ENCODE peak calls at places on chromosomes 13 and 19, in six cellular contexts. E is psoas muscle, P is endodermal cell, B is cardiac muscle cell, N is brain microvascular endothelial cell, X is AG04449. V is an unnamed sample.

GRCh38 chr13:40189885-40190655 is 476.4 kb downstream of the FOXO1 start:
- DNase-seq in X (no peak), N (no peak), E (no peak), P (peak), B (peak), V (no peak)

GRCh38 chr13:28268800-28269223 is 130.5 kb downstream of the PAN3 start:
- DNase-seq in N (no peak), X (no peak), P (no peak), E (no peak), B (no peak), V (no peak)

GRCh38 chr19:45876161-45876410 is 9.9 kb downstream of the IRF2BP1 start:
- DNase-seq in X (no peak), B (peak), E (no peak), N (no peak), P (no peak), V (no peak)

GRCh38 chr13:35714096-35714495 is 237.6 kb upstream of the MAB21L1 start:
- DNase-seq in P (no peak), N (no peak), B (no peak), X (no peak), E (no peak), V (no peak)

GRCh38 chr13:30982911-30983310 is 50.5 kb downstream of the TEX26 start:
- DNase-seq in E (no peak), X (no peak), B (no peak), N (no peak), P (no peak), V (no peak)

GRCh38 chr19:13260883-13261653 is 110.9 kb downstream of the IER2 start:
- DNase-seq in X (peak), E (no peak), N (peak), P (no peak), B (peak), V (peak)

GRCh38 chr19:55454787-55455243 is 6.6 kb downstream of the ISOC2 start:
- DNase-seq in P (peak), X (no peak), B (peak), E (no peak), N (no peak), V (no peak)

GRCh38 chr19:49441210-49441959 is at the start of gene SLC17A7:
- DNase-seq in N (no peak), X (no peak), B (no peak), P (peak), E (peak), V (no peak)

GRCh38 chr13:64206430-64207225 is 2791.0 kb upstream of the PCDH20 start:
- DNase-seq in E (no peak), B (no peak), N (no peak), P (peak), X (no peak), V (no peak)

GRCh38 chr19:5844456-5845433 is 5.2 kb upstream of the FUT6 start:
- DNase-seq in X (no peak), P (no peak), E (no peak), N (no peak), B (no peak), V (no peak)

DNA sequence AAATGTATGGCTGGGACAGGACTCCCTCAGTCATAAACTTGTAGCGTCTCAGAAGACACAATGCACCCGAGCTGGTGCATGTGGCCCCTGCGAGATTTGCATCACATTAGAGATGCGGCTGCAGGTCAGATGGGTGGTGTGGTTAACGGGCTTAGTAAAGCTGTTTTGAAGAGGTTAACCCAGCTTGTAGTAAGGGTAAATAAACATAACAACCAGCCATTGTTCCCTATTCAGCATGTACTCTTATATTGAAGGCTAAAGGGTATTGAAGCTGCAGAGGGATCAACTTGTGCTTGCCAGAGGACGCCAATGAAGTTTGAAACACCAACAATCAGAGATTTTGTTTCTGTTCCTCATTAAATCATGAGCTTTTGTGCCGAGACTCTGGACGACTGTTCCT is 79.4 kb downstream of the ZIC5 start:
- DNase-seq in N (no peak), E (no peak), P (peak), B (no peak), X (no peak), V (no peak)
- H3K4me3 ChIP-seq in N (no peak), E (no peak), P (no peak), B (no peak), X (no peak), V (peak)

DNA sequence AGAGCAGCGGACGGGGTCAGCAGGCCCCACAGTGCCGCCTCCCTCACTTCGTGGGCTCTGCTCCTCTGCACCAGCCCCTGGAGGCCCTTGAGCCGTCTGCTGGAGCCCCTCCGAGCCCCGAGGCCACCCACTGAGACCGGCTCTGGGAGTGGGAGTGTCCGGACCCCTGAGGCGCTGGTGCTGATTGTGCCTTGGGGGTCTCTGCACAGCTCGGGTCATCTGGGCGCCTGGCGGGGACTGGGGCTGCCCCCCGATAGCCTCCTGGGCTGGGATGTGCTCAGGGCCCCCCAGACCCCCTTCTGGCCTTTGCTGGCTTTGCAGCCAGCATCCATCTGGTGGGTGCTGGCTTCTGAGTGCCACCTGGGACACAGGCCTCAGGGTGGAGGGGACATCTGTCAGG is 15.4 kb downstream of the CBARP start:
- DNase-seq in N (no peak), P (no peak), X (no peak), E (no peak), B (no peak), V (no peak)
- TF ChIP-seq CTCF in N (peak), P (no peak), X (no peak), E (no peak), B (peak), V (no peak)

DNA sequence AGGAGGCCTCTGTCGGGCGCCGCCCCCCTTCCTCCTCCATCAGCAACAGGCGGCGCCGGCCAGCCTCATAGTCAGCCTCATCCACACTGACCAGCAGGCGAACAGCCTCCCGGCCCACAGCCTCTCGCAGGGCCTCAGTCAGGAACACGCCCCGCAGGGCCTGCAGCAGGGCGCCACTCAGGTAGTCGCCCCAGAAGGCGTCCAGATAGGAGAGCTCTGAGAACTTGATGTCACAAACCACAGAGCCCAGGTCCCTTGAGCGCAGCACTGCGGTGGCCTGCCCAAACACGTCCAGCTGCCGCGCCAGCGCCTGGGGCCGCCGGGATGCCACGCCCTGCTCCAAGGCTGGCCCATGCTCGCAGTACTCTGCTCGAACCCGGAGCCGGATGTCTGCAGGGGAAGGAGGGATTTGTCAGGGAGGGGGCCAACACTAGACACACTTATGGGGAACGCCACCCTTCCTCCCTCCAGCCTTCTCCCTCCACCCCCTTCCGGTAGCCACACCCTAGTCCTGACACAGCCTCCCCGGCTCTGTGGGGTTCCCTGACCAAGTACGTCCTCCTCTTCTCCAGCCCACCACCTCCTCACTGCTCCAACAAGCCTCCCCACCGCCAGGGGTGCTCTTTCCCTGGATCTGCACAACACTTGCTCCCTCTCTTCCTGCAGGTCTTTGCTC is 17.9 kb downstream of the DEDD2 start:
- DNase-seq in B (no peak), X (no peak), P (peak), E (peak), N (no peak), V (no peak)
- H3K4me3 ChIP-seq in B (no peak), X (no peak), P (no peak), E (no peak), N (no peak), V (no peak)

GRCh38 chr13:92355213-92355612 is 871.4 kb upstream of the GPC6 start:
- DNase-seq in N (peak), X (no peak), P (peak), B (peak), E (no peak), V (peak)
- TF ChIP-seq CTCF in N (peak), X (no peak), P (peak), B (peak), E (no peak), V (peak)

GRCh38 chr19:35249146-35249847 is 495 bp downstream of the LSR start:
- DNase-seq in E (no peak), X (no peak), P (peak), B (no peak), N (no peak), V (no peak)
- H3K4me3 ChIP-seq in E (peak), X (no peak), P (peak), B (peak), N (no peak), V (no peak)

GRCh38 chr19:52566121-52566520 is 4.0 kb upstream of the ZNF701 start:
- DNase-seq in X (no peak), B (no peak), N (no peak), P (no peak), E (no peak), V (no peak)
- TF ChIP-seq CTCF in X (no peak), B (no peak), N (no peak), P (no peak), E (no peak), V (no peak)

GRCh38 chr19:31314156-31314555 is 35.1 kb downstream of the TSHZ3 start:
- DNase-seq in X (no peak), N (no peak), E (no peak), P (no peak), B (no peak), V (no peak)
- H3K4me3 ChIP-seq in X (no peak), N (no peak), E (no peak), P (no peak), B (no peak), V (no peak)

GRCh38 chr13:21529102-21529893 is 70.2 kb upstream of the ZDHHC20 start:
- DNase-seq in E (no peak), B (no peak), P (no peak), N (no peak), X (no peak), V (no peak)

GRCh38 chr13:21526707-21527454 is 67.8 kb upstream of the ZDHHC20 start:
- DNase-seq in E (no peak), X (no peak), N (no peak), P (no peak), B (no peak), V (no peak)

GRCh38 chr13:21531475-21531874 is 72.4 kb upstream of the ZDHHC20 start:
- DNase-seq in E (no peak), P (no peak), X (no peak), B (no peak), N (no peak), V (no peak)

GRCh38 chr13:21530656-21531055 is 71.6 kb upstream of the ZDHHC20 start:
- DNase-seq in P (no peak), X (no peak), E (no peak), B (no peak), N (no peak), V (no peak)

GRCh38 chr13:21528616-21529015 is 69.5 kb upstream of the ZDHHC20 start:
- DNase-seq in P (no peak), B (peak), X (no peak), E (no peak), N (peak), V (peak)
- TF ChIP-seq CTCF in P (no peak), B (no peak), X (no peak), E (no peak), N (no peak), V (no peak)

GRCh38 chr13:98313938-98314292 is 136.8 kb upstream of the RNF113B start:
- DNase-seq in X (no peak), E (no peak), B (no peak), P (no peak), N (no peak), V (no peak)
- H3K4me3 ChIP-seq in X (no peak), E (no peak), B (no peak), P (no peak), N (no peak), V (no peak)